ENCODE peak calls at places on chromosomes 16 and 17, in five cellular contexts. P is GM12865, R is GM20000, T is progenitor cell of endocrine pancreas, C is neural crest cell. M is an unnamed sample.

GRCh38 chr16:14024300-14024699 is 46.8 kb upstream of the MRTFB start:
- DNase-seq in T (no peak), R (no peak), C (no peak), P (no peak), M (no peak)

GRCh38 chr16:66266436-66267286 is 99.8 kb upstream of the CDH5 start:
- DNase-seq in T (no peak), P (no peak), C (no peak), R (no peak), M (no peak)

GRCh38 chr17:79619636-79620206 is 8.9 kb upstream of the RBFOX3 start:
- DNase-seq in R (no peak), C (no peak), T (no peak), P (no peak), M (no peak)

GRCh38 chr16:4217246-4218131 is 24.4 kb downstream of the SRL start:
- DNase-seq in T (no peak), P (no peak), R (no peak), C (no peak), M (no peak)

GRCh38 chr17:795721-796120 is 13.6 kb downstream of the MRM3 start:
- DNase-seq in P (no peak), R (no peak), C (no peak), T (no peak), M (no peak)

GRCh38 chr17:48640858-48641180 is 14.7 kb upstream of the HOXB9 start:
- DNase-seq in T (no peak), C (no peak), P (no peak), R (no peak), M (no peak)

GRCh38 chr16:86554917-86555762 is at the start of gene MTHFSD:
- DNase-seq in P (peak; percentile 94), T (peak; percentile 76), C (peak; percentile 69), R (peak; percentile 98), M (peak; percentile 99)

GRCh38 chr17:50638851-50639767 is 4.4 kb downstream of the ABCC3 start:
- DNase-seq in R (no peak), T (no peak), C (no peak), P (no peak), M (no peak)

GRCh38 chr16:1818873-1819525 is 7.6 kb downstream of the HAGH start:
- DNase-seq in P (no peak), R (no peak), C (no peak), T (no peak), M (no peak)

GRCh38 chr17:8060274-8060673 is 21.4 kb downstream of the ALOX15B start:
- DNase-seq in C (peak; percentile 78), T (peak; percentile 45), R (peak; percentile 81), P (peak; percentile 72), M (no peak)

GRCh38 chr17:13346081-13346533 is 255.6 kb downstream of the HS3ST3A1 start:
- DNase-seq in P (no peak), C (no peak), T (no peak), R (no peak), M (no peak)

GRCh38 chr17:59503489-59503888 is 61.9 kb upstream of the DHX40 start:
- DNase-seq in T (no peak), R (no peak), P (no peak), C (no peak), M (no peak)

GRCh38 chr16:77896357-77896972 is 108.1 kb downstream of the VAT1L start:
- DNase-seq in C (no peak), P (no peak), T (no peak), R (no peak), M (no peak)

GRCh38 chr16:81994485-81994884 is 16.8 kb downstream of the SDR42E1 start:
- DNase-seq in P (peak; percentile 17), R (no peak), T (no peak), C (no peak), M (no peak)

GRCh38 chr17:47895254-47895855 is 681 bp upstream of the SP2 start:
- DNase-seq in P (peak; percentile 37), T (no peak), R (no peak), C (no peak), M (no peak)

GRCh38 chr16:66414891-66415290 is 12.2 kb upstream of the BEAN1 start:
- DNase-seq in T (no peak), C (no peak), R (no peak), P (no peak), M (no peak)

GRCh38 chr17:11506635-11507034 is 91.6 kb upstream of the DNAH9 start:
- DNase-seq in R (no peak), C (peak; percentile 67), P (peak; percentile 3), T (peak; percentile 56), M (no peak)

GRCh38 chr16:65965632-65966031 is 400.9 kb upstream of the CDH5 start:
- DNase-seq in T (no peak), P (no peak), C (no peak), R (no peak), M (no peak)

GRCh38 chr16:24737391-24737871 is 8.0 kb downstream of the TNRC6A start:
- DNase-seq in P (no peak), R (no peak), T (no peak), C (no peak), M (no peak)

GRCh38 chr16:10349851-10350250 is 36.0 kb upstream of the ATF7IP2 start:
- DNase-seq in T (no peak), C (no peak), P (no peak), R (no peak), M (no peak)

GRCh38 chr17:37299257-37299985 is 76.4 kb upstream of the C17orf78 start:
- DNase-seq in C (no peak), R (no peak), P (no peak), T (no peak), M (no peak)

GRCh38 chr17:58305626-58306025 is 23.0 kb downstream of the TSPOAP1 start:
- DNase-seq in C (no peak), P (no peak), T (no peak), R (no peak), M (no peak)

GRCh38 chr17:8953152-8953885 is 12.2 kb downstream of the PIK3R5 start:
- DNase-seq in R (no peak), T (no peak), P (peak; percentile 58), C (no peak), M (no peak)

GRCh38 chr17:50484341-50485155 is 5.9 kb downstream of the RSAD1 start:
- DNase-seq in R (no peak), C (no peak), P (no peak), T (no peak), M (no peak)

GRCh38 chr16:29737713-29738112 is 8.1 kb downstream of the C16orf54 start:
- DNase-seq in R (no peak), T (no peak), C (no peak), P (no peak), M (no peak)

GRCh38 chr16:2535644-2536021 is 2.2 kb upstream of the PDPK1 start:
- DNase-seq in R (no peak), P (no peak), C (no peak), T (no peak), M (no peak)

GRCh38 chr17:8121531-8122390 is 2.1 kb downstream of the HES7 start:
- DNase-seq in T (peak; percentile 57), P (peak; percentile 86), R (peak; percentile 85), C (peak; percentile 65), M (peak; percentile 60)

GRCh38 chr16:57677622-57678369 is 9.7 kb downstream of the ADGRG3 start:
- DNase-seq in T (no peak), R (no peak), C (no peak), P (no peak), M (no peak)

GRCh38 chr17:45861185-45861584 is 16.5 kb downstream of the SPPL2C start:
- DNase-seq in R (no peak), P (no peak), T (no peak), C (no peak), M (no peak)

GRCh38 chr17:76547183-76547641 is 7.4 kb downstream of the PRCD start:
- DNase-seq in C (peak; percentile 74), P (peak; percentile 70), T (peak; percentile 48), R (peak; percentile 80), M (no peak)

GRCh38 chr17:37124825-37125181 is 176.0 kb downstream of the AATF start:
- DNase-seq in P (no peak), C (no peak), T (no peak), R (no peak), M (no peak)

GRCh38 chr17:37720989-37721388 is 23.9 kb downstream of the HNF1B start:
- DNase-seq in T (no peak), C (no peak), R (no peak), P (no peak), M (no peak)

GRCh38 chr17:64270885-64271284 is 7.8 kb upstream of the TEX2 start:
- DNase-seq in P (peak; percentile 33), T (no peak), R (peak; percentile 48), C (no peak), M (no peak)

GRCh38 chr17:50593321-50593720 is 32.8 kb downstream of the CACNA1G start:
- DNase-seq in T (peak; percentile 54), R (no peak), C (peak; percentile 45), P (no peak), M (no peak)

GRCh38 chr16:67339453-67339852 is 12.8 kb downstream of the LRRC36 start:
- DNase-seq in R (peak; percentile 20), P (peak; percentile 26), T (no peak), C (no peak), M (no peak)

GRCh38 chr17:45895969-45896793 is 1.8 kb downstream of the MAPT start:
- DNase-seq in T (no peak), C (no peak), R (no peak), P (no peak), M (no peak)

GRCh38 chr17:6056104-6056503 is 14.1 kb upstream of the WSCD1 start:
- DNase-seq in T (no peak), P (no peak), C (no peak), R (no peak), M (no peak)

GRCh38 chr16:77838597-77839255 is 50.4 kb downstream of the VAT1L start:
- DNase-seq in T (no peak), R (no peak), P (no peak), C (no peak), M (no peak)

GRCh38 chr16:54633943-54634362 is 296.7 kb upstream of the IRX5 start:
- DNase-seq in R (no peak), T (no peak), C (peak; percentile 38), P (no peak), M (no peak)
- TF ChIP-seq CTCF in R (no peak), T (peak; percentile 52), C (peak; percentile 64), P (no peak), M (no peak)

GRCh38 chr17:56064506-56064905 is 88.8 kb upstream of the ANKFN1 start:
- DNase-seq in P (no peak), C (no peak), T (no peak), R (no peak), M (no peak)
- TF ChIP-seq CTCF in P (no peak), C (no peak), T (no peak), R (no peak), M (no peak)

GRCh38 chr17:42009170-42009569 is 8.1 kb downstream of the DNAJC7 start:
- DNase-seq in P (no peak), T (no peak), C (no peak), R (no peak), M (no peak)
- TF ChIP-seq CTCF in P (peak; percentile 14), T (no peak), C (peak; percentile 17), R (no peak), M (no peak)

GRCh38 chr16:31876955-31877828 is 3.6 kb downstream of the ZNF267 start:
- DNase-seq in R (peak; percentile 73), C (no peak), P (peak; percentile 91), T (no peak), M (no peak)

GRCh38 chr16:31875112-31875803 is 1.7 kb downstream of the ZNF267 start:
- DNase-seq in P (no peak), C (no peak), R (no peak), T (no peak), M (peak; percentile 57)

GRCh38 chr16:31877876-31878642 is 4.5 kb downstream of the ZNF267 start:
- DNase-seq in P (no peak), R (no peak), T (no peak), C (no peak), M (no peak)

GRCh38 chr16:31879937-31880321 is 6.3 kb downstream of the ZNF267 start:
- DNase-seq in P (no peak), R (no peak), T (no peak), C (no peak), M (no peak)

GRCh38 chr16:31880322-31880979 is 6.8 kb downstream of the ZNF267 start:
- DNase-seq in T (no peak), C (no peak), R (no peak), P (peak; percentile 64), M (no peak)
- TF ChIP-seq CTCF in T (no peak), C (no peak), R (no peak), P (no peak), M (no peak)

M was measured in activated B cell treated with CpG ODN at 0.5 μM for 24 hours.